ENCODE peak calls at places on chromosomes 13 and 19, in ten cellular contexts. Y is PC-9, M is colonic mucosa, J is neural progenitor cell, H is lower lobe of right lung, T is cardiac muscle cell, K is BE2C, A is transverse colon, O is tibial artery, D is cardiac fibroblast. X is an unnamed sample.
A peak's percentile ranks its signal among the peaks of the same experiment; 100 is the strongest.

GRCh38 chr13:99083976-99084375 is 106.1 kb upstream of the DOCK9 start:
- DNase-seq in K (no peak), H (no peak), M (no peak), Y (no peak), D (no peak), T (no peak), J (no peak), A (no peak), O (no peak), X (no peak)

GRCh38 chr19:17998827-17999150 is 9.2 kb upstream of the ARRDC2 start:
- DNase-seq in M (no peak), D (no peak), O (peak; percentile 64), A (no peak), K (no peak), J (no peak), Y (no peak), H (no peak), T (no peak), X (no peak)

GRCh38 chr13:101925731-101926130 is 473.3 kb downstream of the ITGBL1 start:
- DNase-seq in K (no peak), J (peak; percentile 25), Y (no peak), A (no peak), M (no peak), T (no peak), D (no peak), O (no peak), H (no peak), X (no peak)

GRCh38 chr13:97114696-97115095 is 107.4 kb upstream of the MBNL2 start:
- DNase-seq in M (no peak), K (no peak), D (no peak), O (no peak), J (peak; percentile 58), T (no peak), Y (no peak), H (no peak), A (no peak), X (no peak)

GRCh38 chr13:49240017-49240416 is 7.7 kb upstream of the CDADC1 start:
- DNase-seq in J (peak; percentile 39), A (no peak), H (no peak), D (peak; percentile 40), K (no peak), O (no peak), T (peak; percentile 2), Y (no peak), M (no peak), X (peak; percentile 45)

GRCh38 chr19:32688315-32688714 is 3.3 kb upstream of the NUDT19 start:
- DNase-seq in M (no peak), D (no peak), K (no peak), Y (no peak), J (no peak), H (no peak), T (no peak), O (no peak), A (peak; percentile 33), X (peak; percentile 43)

GRCh38 chr13:28718186-28718537 is 608 bp downstream of the SLC46A3 start:
- DNase-seq in K (no peak), T (no peak), D (peak; percentile 57), H (no peak), J (no peak), A (no peak), Y (no peak), M (no peak), O (no peak), X (peak; percentile 24)

GRCh38 chr13:89845874-89846273 is 1501.6 kb upstream of the MIR17HG start:
- DNase-seq in J (no peak), A (no peak), M (no peak), Y (no peak), D (no peak), O (no peak), K (no peak), T (no peak), H (no peak), X (no peak)

GRCh38 chr19:1616875-1617274 is 11.6 kb upstream of the UQCR11 start:
- DNase-seq in T (no peak), M (no peak), H (no peak), J (no peak), K (no peak), Y (no peak), D (no peak), A (no peak), O (no peak), X (no peak)

DNA sequence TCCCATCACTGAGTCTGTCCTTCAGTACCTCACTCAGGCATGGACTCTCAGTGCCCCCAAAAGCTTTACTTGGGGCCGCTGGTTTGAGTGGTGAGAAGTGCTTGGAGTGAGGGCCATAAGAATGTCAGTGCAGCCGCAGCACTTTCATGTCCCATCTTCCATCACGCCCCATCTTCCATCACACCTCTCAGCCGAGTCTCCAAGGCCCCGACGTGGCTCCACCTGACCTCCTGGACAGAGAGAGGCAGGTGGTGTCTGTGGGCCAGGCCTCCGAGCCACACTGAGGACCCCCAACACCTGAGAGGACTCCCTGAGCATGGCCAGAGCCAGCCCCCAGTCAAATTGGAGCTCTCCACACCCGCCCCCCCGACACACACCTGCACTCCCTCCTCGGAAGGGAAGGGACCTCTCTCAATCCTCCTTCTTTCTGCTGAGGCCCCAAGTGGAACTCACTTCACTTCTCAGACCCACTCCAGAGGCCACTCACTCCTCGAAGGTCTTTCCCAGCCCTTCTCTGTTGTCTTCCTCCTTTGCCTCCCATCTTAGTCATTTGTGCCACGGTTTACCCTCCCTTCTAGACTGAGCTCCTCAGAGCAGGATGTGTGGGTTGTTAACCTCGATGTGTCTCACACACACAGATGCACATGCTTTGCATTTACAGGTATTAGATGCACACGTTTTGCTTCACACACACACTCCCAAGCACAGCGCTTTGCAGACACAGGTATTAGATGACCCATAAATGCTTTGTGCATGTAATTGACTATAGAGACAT is 65.7 kb upstream of the ATP12A start:
- DNase-seq in H (no peak), M (no peak), Y (no peak), T (no peak), A (no peak), J (no peak), D (no peak), O (no peak), K (no peak), X (no peak)
- TF ChIP-seq CTCF in H (no peak), M (no peak), Y (no peak), T (no peak), A (no peak), J (no peak), D (no peak), O (no peak), K (no peak), X (no peak)

GRCh38 chr19:35767288-35768081 is 7.9 kb upstream of the ARHGAP33 start:
- DNase-seq in H (no peak), T (peak; percentile 82), J (peak; percentile 65), A (no peak), Y (no peak), D (no peak), M (no peak), K (no peak), O (no peak), X (no peak)
- H3K4me3 ChIP-seq in H (no peak overlapping the region), T (no peak overlapping the region), J (no peak overlapping the region), A (no peak overlapping the region), Y (no peak overlapping the region), D (no peak overlapping the region), M (no peak overlapping the region), K (no peak overlapping the region), O (no peak overlapping the region), X (no peak overlapping the region)

GRCh38 chr19:52601025-52601973 is 31.2 kb downstream of the ZNF701 start:
- DNase-seq in K (peak; percentile 93), D (peak; percentile 91), O (peak; percentile 97), H (peak; percentile 96), Y (peak; percentile 95), M (peak; percentile 98), T (peak; percentile 94), J (peak; percentile 97), A (peak; percentile 98), X (peak; percentile 90)
- TF ChIP-seq CTCF in K (peak; percentile 26), D (peak; percentile 44), O (peak; percentile 36), H (peak; percentile 42), Y (peak; percentile 57), M (no peak), T (peak; percentile 26), J (peak; percentile 51), A (peak; percentile 30), X (peak; percentile 32)

GRCh38 chr19:48397263-48397635 is 3.8 kb downstream of the GRIN2D start:
- DNase-seq in J (no peak), H (no peak), T (no peak), K (no peak), M (no peak), D (no peak), O (no peak), A (no peak), Y (no peak), X (no peak)

GRCh38 chr19:48401277-48401676 is 7.8 kb downstream of the GRIN2D start:
- DNase-seq in K (no peak), O (no peak), T (no peak), Y (no peak), H (no peak), J (no peak), A (no peak), M (no peak), D (no peak), X (no peak)

GRCh38 chr19:48397636-48398328 is 4.3 kb downstream of the GRIN2D start:
- DNase-seq in J (no peak), T (no peak), Y (no peak), O (no peak), K (no peak), M (no peak), A (no peak), H (no peak), D (no peak), X (no peak)

GRCh38 chr19:48398329-48399235 is 5.1 kb downstream of the GRIN2D start:
- DNase-seq in D (peak; percentile 90), T (peak; percentile 77), O (peak; percentile 81), H (peak; percentile 93), A (peak; percentile 88), K (peak; percentile 94), Y (peak; percentile 88), M (peak; percentile 86), J (peak; percentile 96), X (peak; percentile 76)

GRCh38 chr19:48400018-48400742 is 6.7 kb downstream of the GRIN2D start:
- DNase-seq in K (peak; percentile 63), T (peak; percentile 58), A (peak; percentile 60), H (peak; percentile 62), O (peak; percentile 81), D (peak; percentile 70), J (peak; percentile 75), Y (peak; percentile 31), M (peak; percentile 67), X (peak; percentile 86)
- H3K4me3 ChIP-seq in K (peak overlapping the region; percentile 25), T (peak overlapping the region; percentile 2), A (no peak overlapping the region), H (no peak overlapping the region), O (peak overlapping the region; percentile 19), D (peak overlapping the region; percentile 5), J (no peak overlapping the region), Y (peak overlapping the region; percentile 80), M (no peak overlapping the region), X (peak overlapping the region; percentile 46)

X was measured in fibroblast of the aortic adventitia.